ENCODE peak calls at places on chromosomes 5 and 9, in seven cellular contexts. J is fibroblast of pulmonary artery, A is epithelial cell of proximal tubule, N is Caco-2, S is foreskin fibroblast, Q is mucosa of descending colon, H is left lung. L is an unnamed sample.

GRCh38 chr9:86669442-86669841 is 277.9 kb downstream of the GAS1 start:
- DNase-seq in J (no peak), A (no peak), N (no peak), S (no peak), Q (no peak), H (no peak), L (no peak)

GRCh38 chr5:1792842-1793266 is 6.8 kb downstream of the MRPL36 start:
- DNase-seq in J (peak; percentile 83), A (no peak), N (peak; percentile 17), S (peak; percentile 88), Q (no peak), H (no peak), L (peak; percentile 86)

GRCh38 chr5:6410421-6410820 is 32.1 kb upstream of the MED10 start:
- DNase-seq in J (no peak), A (no peak), N (no peak), S (no peak), Q (no peak), H (no peak), L (no peak)

GRCh38 chr9:98241357-98242104 is 13.9 kb downstream of the TBC1D2 start:
- DNase-seq in J (no peak), A (no peak), N (no peak), S (no peak), Q (no peak), H (no peak), L (no peak)

GRCh38 chr5:54902817-54903473 is 82.4 kb downstream of the ESM1 start:
- DNase-seq in J (peak; percentile 45), A (no peak), N (no peak), S (no peak), Q (no peak), H (no peak), L (peak; percentile 29)

GRCh38 chr9:20640331-20641187 is 18.3 kb upstream of the MLLT3 start:
- DNase-seq in J (peak; percentile 25), A (no peak), N (no peak), S (no peak), Q (peak; percentile 72), H (no peak), L (peak; percentile 40)

GRCh38 chr9:7304596-7304995 is 495.0 kb downstream of the DMAC1 start:
- DNase-seq in J (no peak), A (no peak), N (no peak), S (no peak), Q (no peak), H (no peak), L (no peak)

GRCh38 chr5:65760504-65761275 is 38.7 kb downstream of the NLN start:
- DNase-seq in J (peak; percentile 87), A (no peak), N (no peak), S (peak; percentile 37), Q (no peak), H (no peak), L (peak; percentile 34)

GRCh38 chr9:115063058-115063850 is 54.7 kb downstream of the TNC start:
- DNase-seq in J (peak; percentile 42), A (no peak), N (no peak), S (peak; percentile 14), Q (no peak), H (no peak), L (no peak)

GRCh38 chr5:6430418-6431028 is 18.1 kb upstream of the UBE2QL1 start:
- DNase-seq in J (no peak), A (no peak), N (no peak), S (no peak), Q (no peak), H (no peak), L (no peak)

GRCh38 chr5:143134269-143134668 is 269.2 kb downstream of the NR3C1 start:
- DNase-seq in J (no peak), A (no peak), N (no peak), S (no peak), Q (no peak), H (no peak), L (no peak)

GRCh38 chr5:34011521-34011920 is 3.7 kb upstream of the AMACR start:
- DNase-seq in J (peak; percentile 37), A (no peak), N (no peak), S (no peak), Q (no peak), H (no peak), L (no peak)

GRCh38 chr9:70602364-70603019 is 188.0 kb upstream of the KLF9 start:
- DNase-seq in J (peak; percentile 95), A (peak; percentile 45), N (peak; percentile 26), S (peak; percentile 78), Q (no peak), H (no peak), L (peak; percentile 54)

GRCh38 chr5:96177303-96177869 is 215.7 kb upstream of the ELL2 start:
- DNase-seq in J (peak; percentile 71), A (peak; percentile 41), N (no peak), S (peak; percentile 91), Q (no peak), H (no peak), L (peak; percentile 42)

GRCh38 chr5:51983161-51983560 is 599.9 kb downstream of the ISL1 start:
- DNase-seq in J (no peak), A (no peak), N (no peak), S (no peak), Q (no peak), H (no peak), L (no peak)

GRCh38 chr5:10338996-10339903 is 14.2 kb upstream of the MARCHF6 start:
- DNase-seq in J (no peak), A (no peak), N (no peak), S (no peak), Q (no peak), H (no peak), L (no peak)

GRCh38 chr5:142520885-142521284 is 165.0 kb downstream of the FGF1 start:
- DNase-seq in J (no peak), A (no peak), N (no peak), S (peak; percentile 64), Q (no peak), H (no peak), L (no peak)

GRCh38 chr9:108478431-108478837 is 377.4 kb downstream of the ACTL7B start:
- DNase-seq in J (peak; percentile 97), A (no peak), N (no peak), S (peak; percentile 75), Q (peak; percentile 64), H (no peak), L (no peak)

GRCh38 chr9:37904647-37905505 is 949 bp upstream of the SLC25A51 start:
- DNase-seq in J (peak; percentile 55), A (no peak), N (no peak), S (peak; percentile 32), Q (no peak), H (no peak), L (no peak)

GRCh38 chr5:134003957-134004625 is 684 bp downstream of the VDAC1 start:
- DNase-seq in J (peak; percentile 57), A (no peak), N (no peak), S (peak; percentile 59), Q (peak; percentile 82), H (peak; percentile 88), L (peak; percentile 76)

GRCh38 chr5:110512266-110512665 is 214.2 kb downstream of the TMEM232 start:
- DNase-seq in J (no peak), A (no peak), N (no peak), S (no peak), Q (no peak), H (no peak), L (no peak)

GRCh38 chr5:173638631-173639030 is 22.2 kb upstream of the BOD1 start:
- DNase-seq in J (no peak), A (no peak), N (no peak), S (no peak), Q (no peak), H (no peak), L (no peak)

GRCh38 chr9:87812375-87813118 is 70.1 kb upstream of the SPATA31E1 start:
- DNase-seq in J (peak; percentile 77), A (peak; percentile 59), N (no peak), S (peak; percentile 54), Q (no peak), H (peak; percentile 34), L (peak; percentile 31)

GRCh38 chr5:54520438-54520846 is 2.9 kb downstream of the SNX18 start:
- DNase-seq in J (peak; percentile 51), A (no peak), N (no peak), S (no peak), Q (no peak), H (no peak), L (no peak)

GRCh38 chr5:126538579-126538978 is 56.4 kb downstream of the ALDH7A1 start:
- DNase-seq in J (no peak), A (no peak), N (no peak), S (no peak), Q (no peak), H (no peak), L (no peak)

DNA sequence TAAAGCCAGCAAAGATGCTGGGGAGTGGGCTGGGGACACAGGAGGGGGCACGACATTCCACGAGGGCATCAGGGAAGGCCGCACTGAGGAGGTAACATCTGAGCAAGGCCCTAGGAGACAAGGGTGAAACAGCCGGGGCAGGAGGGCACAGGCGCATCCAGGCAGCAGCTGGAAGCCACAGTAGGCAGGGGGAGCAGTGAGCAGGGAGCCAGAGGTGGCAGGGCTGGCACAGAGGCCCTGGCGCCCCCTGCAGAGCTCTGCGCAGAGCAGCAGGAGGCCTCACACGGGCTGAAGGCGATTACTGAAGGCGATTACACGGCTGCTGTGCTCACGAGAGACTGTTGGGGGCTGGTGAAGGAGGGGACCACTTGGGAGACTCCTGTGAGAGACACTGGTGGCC is 15.4 kb downstream of the LMAN2 start:
- DNase-seq in J (peak; percentile 15), A (no peak), N (no peak), S (peak; percentile 17), Q (no peak), H (peak; percentile 55), L (no peak)
- TF ChIP-seq CTCF in J (peak; percentile 23), A (peak; percentile 71), N (peak; percentile 71), S (no peak), Q (no peak), H (no peak), L (peak; percentile 31)

GRCh38 chr9:136720887-136721338 is 8.5 kb downstream of the DIPK1B start:
- DNase-seq in J (no peak), A (no peak), N (no peak), S (no peak), Q (no peak), H (peak; percentile 71), L (no peak)

GRCh38 chr9:136721339-136722092 is 9.1 kb downstream of the DIPK1B start:
- DNase-seq in J (peak; percentile 74), A (no peak), N (no peak), S (peak; percentile 61), Q (no peak), H (peak; percentile 74), L (no peak)

GRCh38 chr9:136718463-136719211 is 6.3 kb downstream of the DIPK1B start:
- DNase-seq in J (no peak), A (no peak), N (no peak), S (no peak), Q (no peak), H (no peak), L (no peak)

GRCh38 chr9:136719212-136719880 is 7.0 kb downstream of the DIPK1B start:
- DNase-seq in J (no peak), A (no peak), N (no peak), S (no peak), Q (no peak), H (peak; percentile 87), L (no peak)

GRCh38 chr9:136720251-136720886 is 8.0 kb downstream of the DIPK1B start:
- DNase-seq in J (peak; percentile 57), A (no peak), N (no peak), S (no peak), Q (no peak), H (peak; percentile 70), L (no peak)
- TF ChIP-seq CTCF in J (no peak), A (no peak), N (no peak), S (no peak), Q (no peak), H (no peak), L (no peak)

GRCh38 chr5:43627028-43627427 is 24.0 kb downstream of the NNT start:
- DNase-seq in J (peak; percentile 78), A (no peak), N (peak; percentile 73), S (peak; percentile 39), Q (no peak), H (no peak), L (no peak)
- TF ChIP-seq CTCF in J (peak; percentile 84), A (peak; percentile 84), N (peak; percentile 88), S (peak; percentile 81), Q (peak; percentile 35), H (peak; percentile 42), L (peak; percentile 35)

GRCh38 chr9:85258823-85259370 is 482.9 kb downstream of the AGTPBP1 start:
- DNase-seq in J (peak; percentile 65), A (peak; percentile 56), N (peak; percentile 45), S (peak; percentile 54), Q (no peak), H (no peak), L (peak; percentile 59)
- TF ChIP-seq CTCF in J (peak; percentile 57), A (peak; percentile 95), N (peak; percentile 60), S (peak; percentile 69), Q (peak; percentile 34), H (peak; percentile 48), L (peak; percentile 60)

L was measured in GM10248.